ENCODE peak calls at places on chromosomes 2 and 18, in four cellular contexts. H is HCT116, B is K562, U is SK-N-SH. P is an unnamed sample.

GRCh38 chr2:166270376-166270775 is 105.4 kb downstream of the SCN9A start:
- DNase-seq in H (no peak), B (no peak), U (no peak), P (no peak)

GRCh38 chr18:48827321-48828200 is 123.2 kb downstream of the SMAD7 start:
- DNase-seq in H (no peak), B (no peak), U (peak; percentile 73), P (peak; percentile 70)

GRCh38 chr2:17747684-17748452 is 5.7 kb downstream of the SMC6 start:
- DNase-seq in H (no peak), B (peak; percentile 22), U (no peak), P (no peak)

GRCh38 chr2:124805060-124805459 is 780.0 kb downstream of the CNTNAP5 start:
- DNase-seq in H (no peak), B (no peak), U (no peak), P (no peak)

GRCh38 chr2:17966793-17967192 is 88.3 kb downstream of the KCNS3 start:
- DNase-seq in H (no peak), B (no peak), U (no peak), P (no peak)

GRCh38 chr2:218824004-218824403 is 7.6 kb downstream of the PRKAG3 start:
- DNase-seq in H (no peak), B (no peak), U (no peak), P (no peak)

GRCh38 chr2:99439989-99440388 is 49.8 kb downstream of the REV1 start:
- DNase-seq in H (no peak), B (no peak), U (no peak), P (no peak)

GRCh38 chr18:59087391-59087790 is 52.3 kb upstream of the SEC11C start:
- DNase-seq in H (no peak), B (no peak), U (no peak), P (no peak)

GRCh38 chr2:136323212-136323611 is 205.3 kb upstream of the CXCR4 start:
- DNase-seq in H (no peak), B (no peak), U (no peak), P (no peak)

GRCh38 chr18:57660961-57661360 is 39.3 kb upstream of the NARS1 start:
- DNase-seq in H (no peak), B (peak; percentile 26), U (no peak), P (no peak)

GRCh38 chr2:198756166-198756565 is 701.6 kb downstream of the SATB2 start:
- DNase-seq in H (no peak), B (no peak), U (no peak), P (no peak)

GRCh38 chr2:15158532-15158931 is 402.6 kb downstream of the NBAS start:
- DNase-seq in H (no peak), B (no peak), U (no peak), P (no peak)

GRCh38 chr2:66069937-66070716 is 364.8 kb upstream of the MEIS1 start:
- DNase-seq in H (no peak), B (no peak), U (peak; percentile 55), P (no peak)

GRCh38 chr18:76985156-76985950 is 147.2 kb downstream of the MBP start:
- DNase-seq in H (no peak), B (no peak), U (no peak), P (no peak)

GRCh38 chr18:3547891-3548615 is 98.1 kb downstream of the TGIF1 start:
- DNase-seq in H (no peak), B (no peak), U (no peak), P (no peak)

GRCh38 chr2:40450066-40450841 is 1.6 kb downstream of the SLC8A1 start:
- DNase-seq in H (no peak), B (no peak), U (peak; percentile 41), P (peak; percentile 25)

GRCh38 chr18:48825101-48825745 is 125.5 kb downstream of the SMAD7 start:
- DNase-seq in H (no peak), B (no peak), U (no peak), P (peak; percentile 66)

GRCh38 chr2:85811173-85811849 is 57.5 kb downstream of the ATOH8 start:
- DNase-seq in H (no peak), B (no peak), U (no peak), P (peak; percentile 13)

GRCh38 chr2:240624950-240625621 is at the start of gene GPR35:
- DNase-seq in H (no peak), B (peak; percentile 68), U (no peak), P (no peak)

GRCh38 chr2:121697108-121697631 is 39.5 kb downstream of the NIFK start:
- DNase-seq in H (no peak), B (no peak), U (no peak), P (peak; percentile 50)

GRCh38 chr18:41449612-41450011 is 505.4 kb upstream of the PIK3C3 start:
- DNase-seq in H (no peak), B (no peak), U (no peak), P (peak; percentile 49)

GRCh38 chr2:223944166-223944703 is 900 bp downstream of the WDFY1 start:
- DNase-seq in H (no peak), B (peak; percentile 44), U (peak; percentile 79), P (no peak)

GRCh38 chr2:223563462-223563861 is 38.7 kb downstream of the SCG2 start:
- DNase-seq in H (peak; percentile 92), B (peak; percentile 11), U (peak; percentile 14), P (peak; percentile 73)

GRCh38 chr2:220365023-220365422 is 737.6 kb downstream of the SLC4A3 start:
- DNase-seq in H (no peak), B (no peak), U (no peak), P (no peak)

GRCh38 chr2:127066942-127067341 is 40.0 kb downstream of the BIN1 start:
- DNase-seq in H (no peak), B (no peak), U (no peak), P (no peak)

GRCh38 chr2:149383340-149383739 is 53.0 kb downstream of the LYPD6 start:
- DNase-seq in H (no peak), B (no peak), U (peak; percentile 10), P (no peak)

GRCh38 chr18:48105317-48105716 is 174.9 kb upstream of the SMAD2 start:
- DNase-seq in H (no peak), B (no peak), U (no peak), P (no peak)

GRCh38 chr2:239290618-239291504 is 110.0 kb downstream of the HDAC4 start:
- DNase-seq in H (no peak), B (no peak), U (no peak), P (no peak)

GRCh38 chr2:217478831-217479435 is 523.9 kb downstream of the TNS1 start:
- DNase-seq in H (no peak), B (no peak), U (no peak), P (no peak)

GRCh38 chr2:8502316-8502715 is 179.5 kb upstream of the ID2 start:
- DNase-seq in H (no peak), B (no peak), U (no peak), P (no peak)

GRCh38 chr2:240586919-240587800 is 626 bp downstream of the CAPN10 start:
- DNase-seq in H (no peak), B (no peak), U (peak; percentile 65), P (peak; percentile 21)

DNA sequence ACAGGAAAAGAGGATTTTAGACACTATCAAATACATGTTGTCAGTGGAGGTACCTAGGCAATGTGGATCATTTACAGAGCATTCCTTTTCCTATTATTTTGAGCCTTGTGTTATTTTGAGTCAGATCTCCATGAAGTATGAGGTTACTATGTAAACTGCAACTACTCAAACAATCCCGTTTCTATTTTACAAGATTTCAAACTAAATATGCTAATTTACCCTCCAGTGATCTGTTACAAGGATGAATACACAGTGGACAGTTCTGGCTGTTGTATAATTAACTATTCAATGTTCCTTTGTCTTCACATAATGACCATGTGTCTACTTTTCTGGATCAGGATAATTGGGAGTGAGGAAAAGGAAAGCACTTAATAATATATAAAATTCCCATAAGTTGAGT is 4.6 kb downstream of the HOXD1 start:
- DNase-seq in H (no peak), B (no peak), U (no peak), P (no peak)
- H3K27ac ChIP-seq in H (no peak overlapping the region), B (no peak overlapping the region), U (no peak overlapping the region), P (no peak overlapping the region)

DNA sequence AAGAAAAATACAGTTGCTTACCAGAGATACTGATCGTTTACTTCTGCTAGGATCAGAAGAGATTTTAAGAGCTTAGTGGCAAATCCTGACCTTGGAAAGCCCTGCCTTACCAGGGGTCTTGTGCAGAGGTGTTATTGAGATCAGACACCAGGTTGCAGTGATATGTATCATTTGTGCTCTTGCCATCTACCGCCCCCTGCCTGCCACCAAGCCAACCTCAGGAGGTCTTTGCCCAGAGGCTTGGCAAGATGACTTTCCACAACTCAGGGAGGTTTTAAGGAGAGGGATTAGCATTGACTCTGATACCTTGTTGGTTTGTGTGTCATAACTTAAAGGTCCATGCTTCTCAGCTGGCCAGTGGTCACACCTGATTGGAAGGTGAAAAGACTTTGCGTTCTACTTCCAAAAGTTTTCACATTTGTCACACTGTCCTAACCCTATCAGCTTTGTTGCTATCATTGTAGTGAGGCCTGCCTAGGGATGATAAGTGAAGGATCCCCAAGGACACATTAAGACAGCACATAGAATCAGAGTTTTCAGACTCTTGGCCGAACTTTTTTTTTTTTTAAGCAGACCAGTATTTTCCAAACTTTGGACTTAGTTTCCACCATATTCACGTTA is 46.2 kb upstream of the MGAT5 start:
- DNase-seq in H (peak; percentile 47), B (peak; percentile 49), U (peak; percentile 44), P (peak; percentile 69)
- TF ChIP-seq MAX in H (no peak), B (no peak), U (no peak), P (no peak)

GRCh38 chr2:229888031-229888430 is 33.8 kb downstream of the TRIP12 start:
- DNase-seq in H (no peak), B (no peak), U (no peak), P (no peak)
- H2AFZ ChIP-seq in H (no peak overlapping the region), B (no peak overlapping the region), U (no peak overlapping the region), P (no peak overlapping the region)

DNA sequence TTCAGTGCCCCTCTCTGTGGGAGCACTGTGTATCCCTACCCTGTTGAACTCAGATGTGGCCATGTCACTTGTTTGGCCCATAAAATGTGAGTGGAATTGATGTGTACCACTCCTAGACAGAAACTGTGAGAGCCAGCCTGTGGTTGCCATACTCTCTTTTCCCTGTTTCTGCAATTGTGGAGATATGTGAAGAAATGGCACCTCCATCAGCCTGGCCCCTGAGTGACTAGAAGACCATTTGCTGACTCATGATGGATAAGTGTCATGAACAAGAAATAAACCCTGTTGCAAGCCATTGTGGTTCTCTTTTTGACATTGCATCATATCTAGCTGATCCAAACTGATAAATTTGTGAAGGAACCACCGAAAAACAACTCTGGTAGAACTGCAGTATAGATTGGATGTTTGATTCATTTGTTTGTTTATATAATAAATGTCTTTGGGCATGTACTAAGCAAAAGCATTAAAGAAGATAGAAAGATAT is 214.5 kb upstream of the FBXO11 start:
- DNase-seq in H (no peak), B (no peak), U (no peak), P (no peak)
- H3K27ac ChIP-seq in H (no peak overlapping the region), B (peak overlapping the region; percentile 62), U (no peak overlapping the region), P (no peak overlapping the region)

GRCh38 chr2:225995788-225996476 is 596.4 kb downstream of the NYAP2 start:
- DNase-seq in H (no peak), B (no peak), U (no peak), P (no peak)
- TF ChIP-seq MAX in H (no peak), B (no peak), U (no peak), P (no peak)

P was measured in endothelial cell of umbilical vein.